ENCODE peak calls at places on chromosomes 16 and 17, in eight cellular contexts. F is colonic mucosa; R is cardiac fibroblast; Z is brain microvascular endothelial cell; M is psoas muscle; S is CD8-positive, alpha-beta T cell; Y is neural progenitor cell; H is progenitor cell of endocrine pancreas. L is an unnamed sample.

GRCh38 chr16:48126801-48127644 is 28.8 kb downstream of the ABCC12 start:
- DNase-seq in F (no peak), R (peak), Z (peak), M (peak), S (no peak), Y (no peak), H (no peak), L (no peak)

GRCh38 chr17:63446218-63446980 is at the start of gene CYB561:
- DNase-seq in F (peak), R (no peak), Z (no peak), M (peak), S (peak), Y (peak), H (peak), L (peak)

GRCh38 chr17:27938864-27939263 is 45.7 kb upstream of the LYRM9 start:
- DNase-seq in F (no peak), R (no peak), Z (no peak), M (no peak), S (no peak), Y (no peak), H (no peak), L (no peak)

GRCh38 chr17:31722251-31723056 is 136.6 kb downstream of the COPRS start:
- DNase-seq in F (no peak), R (peak), Z (peak), M (no peak), S (no peak), Y (no peak), H (no peak), L (no peak)

GRCh38 chr16:76222087-76222486 is 55.1 kb upstream of the CNTNAP4 start:
- DNase-seq in F (no peak), R (no peak), Z (no peak), M (no peak), S (no peak), Y (no peak), H (no peak), L (no peak)

GRCh38 chr17:72249441-72249840 is 128.6 kb downstream of the SOX9 start:
- DNase-seq in F (peak), R (no peak), Z (no peak), M (no peak), S (no peak), Y (no peak), H (no peak), L (no peak)

GRCh38 chr16:24848065-24848464 is 2.3 kb downstream of the SLC5A11 start:
- DNase-seq in F (no peak), R (peak), Z (peak), M (no peak), S (no peak), Y (no peak), H (no peak), L (no peak)

GRCh38 chr17:59406278-59406677 is 74.8 kb downstream of the YPEL2 start:
- DNase-seq in F (no peak), R (no peak), Z (no peak), M (no peak), S (no peak), Y (no peak), H (no peak), L (no peak)

GRCh38 chr16:48153689-48154265 is 2.0 kb downstream of the ABCC12 start:
- DNase-seq in F (no peak), R (no peak), Z (no peak), M (no peak), S (no peak), Y (no peak), H (no peak), L (no peak)

GRCh38 chr16:29734826-29735225 is 11.0 kb downstream of the C16orf54 start:
- DNase-seq in F (no peak), R (peak), Z (no peak), M (no peak), S (no peak), Y (no peak), H (no peak), L (no peak)

GRCh38 chr17:6496116-6496481 is 51.8 kb downstream of the PIMREG start:
- DNase-seq in F (no peak), R (no peak), Z (no peak), M (no peak), S (no peak), Y (peak), H (no peak), L (peak)

GRCh38 chr17:40857535-40857934 is 9.5 kb downstream of the KRT12 start:
- DNase-seq in F (no peak), R (peak), Z (no peak), M (no peak), S (no peak), Y (no peak), H (no peak), L (no peak)

GRCh38 chr17:29085223-29085622 is 42.3 kb downstream of the PIPOX start:
- DNase-seq in F (no peak), R (no peak), Z (no peak), M (no peak), S (no peak), Y (no peak), H (no peak), L (no peak)

GRCh38 chr16:31064882-31065461 is 9.1 kb downstream of the ZNF668 start:
- DNase-seq in F (no peak), R (peak), Z (peak), M (peak), S (no peak), Y (peak), H (no peak), L (no peak)

GRCh38 chr17:59753522-59754467 is 46.3 kb downstream of the VMP1 start:
- DNase-seq in F (peak), R (peak), Z (peak), M (no peak), S (no peak), Y (peak), H (no peak), L (peak)

GRCh38 chr16:81567987-81568748 is 123.6 kb downstream of the CMIP start:
- DNase-seq in F (no peak), R (peak), Z (no peak), M (peak), S (no peak), Y (no peak), H (no peak), L (no peak)

GRCh38 chr17:7354262-7354781 is 634 bp upstream of the TMEM95 start:
- DNase-seq in F (peak), R (peak), Z (peak), M (no peak), S (no peak), Y (peak), H (no peak), L (peak)

GRCh38 chr17:50133028-50133768 is 3.2 kb upstream of the SAMD14 start:
- DNase-seq in F (no peak), R (peak), Z (no peak), M (peak), S (no peak), Y (no peak), H (no peak), L (no peak)

GRCh38 chr17:63827801-63828221 is 348 bp upstream of the FTSJ3 start:
- DNase-seq in F (no peak), R (peak), Z (no peak), M (no peak), S (no peak), Y (no peak), H (no peak), L (no peak)

GRCh38 chr16:24118126-24118821 is 137.9 kb upstream of the CACNG3 start:
- DNase-seq in F (no peak), R (no peak), Z (no peak), M (no peak), S (no peak), Y (no peak), H (no peak), L (no peak)

GRCh38 chr17:34226011-34226410 is 29.1 kb upstream of the CCL2 start:
- DNase-seq in F (no peak), R (no peak), Z (no peak), M (no peak), S (no peak), Y (no peak), H (no peak), L (no peak)

GRCh38 chr16:48613061-48613957 is 3.3 kb upstream of the N4BP1 start:
- DNase-seq in F (peak), R (peak), Z (peak), M (no peak), S (peak), Y (no peak), H (no peak), L (peak)

GRCh38 chr16:47578573-47578972 is 117.4 kb downstream of the PHKB start:
- DNase-seq in F (no peak), R (peak), Z (peak), M (no peak), S (no peak), Y (no peak), H (no peak), L (no peak)

GRCh38 chr17:38444151-38444550 is 15.9 kb downstream of the ARHGAP23 start:
- DNase-seq in F (peak), R (peak), Z (no peak), M (peak), S (peak), Y (peak), H (peak), L (peak)

GRCh38 chr17:7242717-7243576 is 698 bp upstream of the GABARAP start:
- DNase-seq in F (peak), R (peak), Z (peak), M (peak), S (peak), Y (peak), H (peak), L (peak)

GRCh38 chr16:21263640-21264211 is 14.4 kb downstream of the CRYM start:
- DNase-seq in F (peak), R (no peak), Z (no peak), M (no peak), S (no peak), Y (peak), H (no peak), L (peak)

GRCh38 chr16:24635900-24636610 is 93.4 kb upstream of the TNRC6A start:
- DNase-seq in F (peak), R (peak), Z (peak), M (peak), S (no peak), Y (no peak), H (no peak), L (no peak)

GRCh38 chr17:50764860-50765259 is 2.5 kb downstream of the ANKRD40CL start:
- DNase-seq in F (no peak), R (no peak), Z (no peak), M (no peak), S (no peak), Y (no peak), H (no peak), L (no peak)

DNA sequence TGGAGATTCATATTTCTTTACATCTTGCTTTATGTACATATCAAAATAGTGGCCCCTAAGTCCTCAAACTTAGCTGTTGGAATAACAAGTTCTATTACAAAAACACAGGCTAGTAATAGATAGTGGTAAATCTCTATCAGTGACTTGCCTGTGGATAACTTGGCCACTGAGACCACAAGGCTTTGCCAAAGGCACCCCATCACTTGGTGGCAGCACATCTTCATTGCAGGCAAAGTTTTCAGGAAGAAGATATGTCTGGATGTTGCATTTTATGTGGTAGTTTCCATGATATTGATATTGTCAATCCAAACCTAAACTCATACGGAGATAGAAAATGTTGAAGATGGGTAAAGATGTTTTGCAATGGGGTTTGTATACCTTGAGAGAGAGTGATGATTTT is 58.5 kb downstream of the KNOP1 start:
- DNase-seq in F (no peak), R (no peak), Z (no peak), M (no peak), S (no peak), Y (no peak), H (no peak), L (no peak)
- TF ChIP-seq CTCF in F (no peak), R (no peak), Z (no peak), M (no peak), S (no peak), Y (no peak), H (no peak), L (no peak)

GRCh38 chr16:19114359-19115147 is 789 bp downstream of the ITPRIPL2 start:
- DNase-seq in F (peak), R (peak), Z (no peak), M (peak), S (no peak), Y (peak), H (peak), L (peak)

GRCh38 chr16:19113577-19114358 is at the start of gene ITPRIPL2:
- DNase-seq in F (peak), R (peak), Z (peak), M (peak), S (no peak), Y (peak), H (peak), L (peak)

GRCh38 chr16:19109288-19109664 is 4.5 kb upstream of the ITPRIPL2 start:
- DNase-seq in F (no peak), R (no peak), Z (no peak), M (no peak), S (no peak), Y (no peak), H (no peak), L (no peak)

GRCh38 chr16:19108409-19109287 is 5.1 kb upstream of the ITPRIPL2 start:
- DNase-seq in F (no peak), R (no peak), Z (no peak), M (no peak), S (no peak), Y (no peak), H (no peak), L (no peak)

GRCh38 chr16:19110537-19111391 is 3.0 kb upstream of the ITPRIPL2 start:
- DNase-seq in F (no peak), R (no peak), Z (no peak), M (no peak), S (no peak), Y (no peak), H (no peak), L (no peak)
- TF ChIP-seq CTCF in F (no peak), R (no peak), Z (no peak), M (no peak), S (no peak), Y (no peak), H (no peak), L (no peak)

GRCh38 chr16:3791701-3792100 is 74.4 kb upstream of the TRAP1 start:
- DNase-seq in F (no peak), R (no peak), Z (no peak), M (no peak), S (no peak), Y (no peak), H (no peak), L (no peak)

GRCh38 chr16:3789375-3790067 is 72.2 kb upstream of the TRAP1 start:
- DNase-seq in F (no peak), R (no peak), Z (no peak), M (no peak), S (no peak), Y (no peak), H (no peak), L (peak)

GRCh38 chr16:3797473-3797872 is 80.1 kb upstream of the TRAP1 start:
- DNase-seq in F (no peak), R (no peak), Z (no peak), M (no peak), S (no peak), Y (no peak), H (no peak), L (no peak)

GRCh38 chr16:3792472-3793012 is 75.2 kb upstream of the TRAP1 start:
- DNase-seq in F (no peak), R (no peak), Z (no peak), M (no peak), S (no peak), Y (no peak), H (no peak), L (no peak)

DNA sequence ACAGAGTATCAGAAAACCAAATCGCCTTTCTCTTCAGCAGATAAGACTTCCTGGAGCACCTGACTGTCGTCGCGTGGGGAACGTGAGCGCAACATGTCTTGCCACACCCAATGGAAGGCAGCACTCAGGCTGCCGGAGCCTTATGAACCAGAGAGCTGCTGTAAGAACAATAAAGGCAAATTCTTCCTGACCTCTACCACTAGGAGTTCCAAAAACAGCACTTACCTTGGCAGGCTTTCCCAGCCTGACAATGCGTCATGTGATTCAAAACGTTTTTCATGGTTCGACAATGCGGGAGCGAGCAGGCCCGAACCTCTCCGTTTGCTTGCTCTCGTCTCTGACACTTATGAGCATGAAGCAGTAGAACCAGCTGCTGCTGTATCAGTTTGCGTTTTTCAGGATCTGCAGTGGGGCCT is 75.8 kb upstream of the TRAP1 start:
- DNase-seq in F (no peak), R (peak), Z (no peak), M (peak), S (no peak), Y (no peak), H (no peak), L (no peak)
- TF ChIP-seq CTCF in F (no peak), R (no peak), Z (no peak), M (peak), S (no peak), Y (no peak), H (no peak), L (no peak)

GRCh38 chr17:37194208-37194607 is 181.6 kb upstream of the C17orf78 start:
- DNase-seq in F (no peak), R (no peak), Z (no peak), M (no peak), S (no peak), Y (peak), H (no peak), L (no peak)

GRCh38 chr17:37191219-37191618 is 184.6 kb upstream of the C17orf78 start:
- DNase-seq in F (no peak), R (peak), Z (peak), M (no peak), S (no peak), Y (no peak), H (no peak), L (no peak)

GRCh38 chr17:37187262-37187661 is 188.5 kb upstream of the C17orf78 start:
- DNase-seq in F (no peak), R (no peak), Z (no peak), M (no peak), S (no peak), Y (no peak), H (no peak), L (no peak)

GRCh38 chr17:37188157-37188556 is 187.6 kb upstream of the C17orf78 start:
- DNase-seq in F (no peak), R (no peak), Z (no peak), M (no peak), S (no peak), Y (no peak), H (no peak), L (no peak)

DNA sequence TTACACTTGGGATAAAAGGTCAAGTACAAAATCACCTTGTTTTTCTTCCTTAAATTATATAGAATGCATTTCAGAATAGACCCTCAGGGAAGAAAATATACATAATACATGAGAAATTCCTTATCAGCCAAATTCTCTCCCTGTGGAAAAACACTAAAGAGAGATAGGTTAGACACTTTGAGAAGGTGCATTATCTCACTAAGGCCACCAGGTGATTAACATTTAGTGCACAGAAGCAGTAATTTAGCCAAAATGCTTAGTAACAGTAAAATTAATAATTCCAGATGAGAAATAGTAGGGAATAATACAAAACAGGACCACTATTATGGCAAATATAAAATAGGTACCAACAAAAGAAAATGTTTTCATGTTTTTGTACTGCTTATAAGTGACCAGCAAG is 185.3 kb upstream of the C17orf78 start:
- DNase-seq in F (no peak), R (no peak), Z (no peak), M (no peak), S (no peak), Y (no peak), H (no peak), L (no peak)
- TF ChIP-seq CTCF in F (no peak), R (peak), Z (no peak), M (no peak), S (no peak), Y (no peak), H (peak), L (no peak)

GRCh38 chr17:9928601-9929341 is 23.7 kb upstream of the RCVRN start:
- DNase-seq in F (no peak), R (peak), Z (peak), M (no peak), S (no peak), Y (peak), H (peak), L (no peak)
- TF ChIP-seq CTCF in F (no peak), R (peak), Z (peak), M (peak), S (no peak), Y (peak), H (peak), L (no peak)

GRCh38 chr16:59249049-59249448 is 514.9 kb upstream of the GOT2 start:
- DNase-seq in F (no peak), R (no peak), Z (no peak), M (no peak), S (no peak), Y (peak), H (no peak), L (no peak)
- TF ChIP-seq CTCF in F (no peak), R (no peak), Z (no peak), M (no peak), S (no peak), Y (peak), H (peak), L (no peak)

GRCh38 chr16:69848635-69849545 is 86.8 kb downstream of the WWP2 start:
- DNase-seq in F (peak), R (peak), Z (peak), M (peak), S (no peak), Y (no peak), H (no peak), L (no peak)
- TF ChIP-seq CTCF in F (no peak), R (peak), Z (peak), M (no peak), S (no peak), Y (no peak), H (no peak), L (no peak)

DNA sequence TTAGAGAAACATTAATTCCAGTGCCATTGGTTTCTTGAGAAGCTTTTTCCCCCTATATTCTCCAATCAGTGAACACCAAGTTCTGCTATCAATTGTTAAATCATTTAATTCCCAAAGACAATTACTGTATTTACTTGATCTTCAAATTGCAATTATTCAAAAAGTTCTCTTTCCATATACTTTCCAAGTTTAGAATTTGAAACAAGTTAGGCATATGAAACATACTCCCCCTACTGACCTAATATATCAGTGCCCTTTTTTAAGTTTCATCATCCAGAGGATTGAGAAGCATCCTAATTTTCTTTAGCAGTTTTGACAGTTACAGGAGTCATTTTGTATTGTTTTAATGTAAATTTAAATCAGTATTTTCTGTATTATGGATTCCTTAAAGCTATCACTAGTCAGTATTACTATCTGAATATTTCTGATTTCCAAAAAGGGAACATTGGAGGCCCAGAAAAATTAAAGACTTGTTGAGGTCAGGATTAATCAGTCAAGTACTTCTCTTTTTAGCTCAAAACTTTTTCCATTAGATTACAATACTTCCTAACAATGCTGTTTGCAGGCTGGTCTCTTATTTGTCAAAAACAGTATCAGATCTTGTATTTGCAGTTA is 16.3 kb downstream of the MEIOC start:
- DNase-seq in F (no peak), R (peak), Z (no peak), M (no peak), S (no peak), Y (peak), H (no peak), L (no peak)
- TF ChIP-seq CTCF in F (peak), R (peak), Z (peak), M (peak), S (peak), Y (peak), H (peak), L (peak)

L was measured in GM20000.